ENCODE peak calls at places on chromosome 4, in five cellular contexts. J is T1000; O is lung; T is A549; U is stimulated activated CD4-positive, alpha-beta T cell treated with anti-CD3 and anti-CD28 coated beads, Interleukin-12 subunit alpha, Interleukin-12 subunit beta, amount 100 ng/mL, for 48 hours. Q is an unnamed sample.
A peak's percentile ranks its signal among the peaks of the same experiment; 100 is the strongest.

GRCh38 chr4:8285143-8285975 is 15.8 kb downstream of the HTRA3 start:
- DNase-seq in J (no peak), O (no peak), T (no peak), U (no peak), Q (no peak)

GRCh38 chr4:102586644-102587021 is 85.5 kb downstream of the NFKB1 start:
- DNase-seq in J (no peak), O (no peak), T (no peak), U (no peak), Q (no peak)

GRCh38 chr4:113882668-113883067 is 96.8 kb downstream of the ARSJ start:
- DNase-seq in J (no peak), O (no peak), T (no peak), U (no peak), Q (peak; percentile 11)

GRCh38 chr4:68304731-68305130 is 45.2 kb downstream of the YTHDC1 start:
- DNase-seq in J (no peak), O (no peak), T (no peak), U (no peak), Q (no peak)

GRCh38 chr4:109319684-109320083 is 17.2 kb upstream of the COL25A1 start:
- DNase-seq in J (no peak), O (no peak), T (no peak), U (no peak), Q (no peak)

GRCh38 chr4:108484187-108484586 is 136.2 kb upstream of the RPL34 start:
- DNase-seq in J (no peak), O (no peak), T (no peak), U (no peak), Q (no peak)

GRCh38 chr4:141497627-141498026 is 138.8 kb upstream of the IL15 start:
- DNase-seq in J (no peak), O (no peak), T (no peak), U (no peak), Q (no peak)

GRCh38 chr4:39712819-39713607 is 15.1 kb downstream of the UBE2K start:
- DNase-seq in J (no peak), O (no peak), T (no peak), U (no peak), Q (no peak)

GRCh38 chr4:107655289-107655688 is 64.7 kb downstream of the PAPSS1 start:
- DNase-seq in J (no peak), O (no peak), T (no peak), U (no peak), Q (no peak)

GRCh38 chr4:158578476-158578875 is 56.8 kb downstream of the RXFP1 start:
- DNase-seq in J (no peak), O (no peak), T (peak; percentile 4), U (no peak), Q (no peak)

GRCh38 chr4:153292897-153293674 is 51.4 kb upstream of the MND1 start:
- DNase-seq in J (no peak), O (no peak), T (no peak), U (no peak), Q (no peak)

GRCh38 chr4:19309365-19309764 is 942.3 kb upstream of the SLIT2 start:
- DNase-seq in J (no peak), O (no peak), T (no peak), U (no peak), Q (peak; percentile 55)

GRCh38 chr4:147287588-147287890 is 193.4 kb upstream of the EDNRA start:
- DNase-seq in J (no peak), O (no peak), T (no peak), U (no peak), Q (no peak)

GRCh38 chr4:44165938-44166337 is 282.7 kb downstream of the KCTD8 start:
- DNase-seq in J (no peak), O (no peak), T (no peak), U (no peak), Q (peak; percentile 28)

GRCh38 chr4:6681191-6681590 is 12.5 kb upstream of the S100P start:
- DNase-seq in J (no peak), O (no peak), T (no peak), U (no peak), Q (no peak)

GRCh38 chr4:38753021-38753806 is 29.6 kb downstream of the TLR10 start:
- DNase-seq in J (peak; percentile 95), O (peak; percentile 75), T (no peak), U (no peak), Q (peak; percentile 97)

GRCh38 chr4:37908488-37909343 is 17.8 kb downstream of the TBC1D1 start:
- DNase-seq in J (no peak), O (no peak), T (no peak), U (no peak), Q (peak; percentile 45)

GRCh38 chr4:159547645-159548308 is 444.9 kb downstream of the RAPGEF2 start:
- DNase-seq in J (no peak), O (no peak), T (no peak), U (no peak), Q (no peak)

GRCh38 chr4:40070387-40070786 is 13.7 kb downstream of the N4BP2 start:
- DNase-seq in J (no peak), O (no peak), T (no peak), U (no peak), Q (no peak)

GRCh38 chr4:105225500-105225899 is 78.8 kb downstream of the TET2 start:
- DNase-seq in J (no peak), O (no peak), T (no peak), U (no peak), Q (no peak)

GRCh38 chr4:73917081-73917501 is 47.9 kb downstream of the CXCL1 start:
- DNase-seq in J (peak; percentile 23), O (no peak), T (no peak), U (no peak), Q (peak; percentile 98)

GRCh38 chr4:82652062-82652461 is 90.3 kb upstream of the TMEM150C start:
- DNase-seq in J (no peak), O (no peak), T (no peak), U (no peak), Q (peak; percentile 30)

GRCh38 chr4:76950052-76950845 is 697 bp downstream of the SEPTIN11 start:
- DNase-seq in J (peak; percentile 16), O (peak; percentile 56), T (peak; percentile 19), U (peak; percentile 50), Q (no peak)

GRCh38 chr4:86414686-86415085 is 54.8 kb upstream of the MAPK10 start:
- DNase-seq in J (no peak), O (no peak), T (no peak), U (no peak), Q (no peak)

GRCh38 chr4:127400736-127401346 is 231.9 kb upstream of the INTU start:
- DNase-seq in J (peak; percentile 20), O (peak; percentile 61), T (peak; percentile 1), U (peak; percentile 20), Q (peak; percentile 70)

GRCh38 chr4:106803107-106803506 is 233.0 kb downstream of the DKK2 start:
- DNase-seq in J (no peak), O (no peak), T (no peak), U (no peak), Q (no peak)

GRCh38 chr4:1236103-1236641 is 12.8 kb downstream of the CTBP1 start:
- DNase-seq in J (no peak), O (no peak), T (no peak), U (no peak), Q (no peak)

GRCh38 chr4:56744030-56744429 is 62.9 kb upstream of the HOPX start:
- DNase-seq in J (no peak), O (no peak), T (no peak), U (no peak), Q (no peak)

GRCh38 chr4:8871417-8872401 is at the start of gene HMX1:
- DNase-seq in J (no peak), O (no peak), T (peak; percentile 84), U (no peak), Q (no peak)

GRCh38 chr4:152436384-152436783 is 99.5 kb downstream of the FBXW7 start:
- DNase-seq in J (no peak), O (no peak), T (no peak), U (no peak), Q (no peak)

GRCh38 chr4:4913147-4913561 is 53.7 kb downstream of the MSX1 start:
- DNase-seq in J (no peak), O (no peak), T (no peak), U (no peak), Q (no peak)

GRCh38 chr4:26248647-26249046 is 72.2 kb upstream of the RBPJ start:
- DNase-seq in J (no peak), O (no peak), T (no peak), U (no peak), Q (no peak)

GRCh38 chr4:139607302-139608060 is 51.5 kb upstream of the SETD7 start:
- DNase-seq in J (peak; percentile 51), O (no peak), T (no peak), U (no peak), Q (no peak)

GRCh38 chr4:48375651-48376291 is 34.4 kb downstream of the SLAIN2 start:
- DNase-seq in J (peak; percentile 77), O (no peak), T (no peak), U (no peak), Q (no peak)

GRCh38 chr4:40971346-40971745 is 221.6 kb downstream of the NSUN7 start:
- DNase-seq in J (no peak), O (no peak), T (no peak), U (no peak), Q (no peak)

GRCh38 chr4:4289930-4290850 is at the start of the genes LYAR and ZBTB49:
- DNase-seq in J (peak; percentile 90), O (peak; percentile 96), T (peak; percentile 85), U (peak; percentile 93), Q (peak; percentile 74)

GRCh38 chr4:14743172-14743571 is 259.1 kb upstream of the CPEB2 start:
- DNase-seq in J (no peak), O (no peak), T (no peak), U (no peak), Q (no peak)

GRCh38 chr4:8251110-8251883 is 18.3 kb upstream of the HTRA3 start:
- DNase-seq in J (no peak), O (no peak), T (no peak), U (no peak), Q (no peak)

GRCh38 chr4:156330436-156331031 is 376.9 kb upstream of the CTSO start:
- DNase-seq in J (no peak), O (no peak), T (no peak), U (no peak), Q (no peak)

Q was measured in kidney glomerular epithelial cell.